ENCODE peak calls at places on chromosomes 6 and 20, in four cellular contexts. D is stomach, K is astrocyte, N is upper lobe of right lung. M is an unnamed sample.

GRCh38 chr20:44054849-44055248 is 132.1 kb downstream of the JPH2 start:
- DNase-seq in D (peak), K (no peak), N (no peak), M (no peak)

GRCh38 chr20:33945391-33946079 is 48.2 kb upstream of the RALY start:
- DNase-seq in D (no peak), K (peak), N (no peak), M (no peak)

GRCh38 chr6:98039443-98039842 is 756.4 kb upstream of the MMS22L start:
- DNase-seq in D (no peak), K (no peak), N (no peak), M (no peak)

GRCh38 chr20:47551841-47552240 is 50.2 kb downstream of the NCOA3 start:
- DNase-seq in D (no peak), K (no peak), N (no peak), M (no peak)

GRCh38 chr20:57834306-57834863 is 124.6 kb upstream of the PMEPA1 start:
- DNase-seq in D (no peak), K (no peak), N (no peak), M (no peak)

GRCh38 chr20:58309607-58310290 is at the start of gene RAB22A:
- DNase-seq in D (peak), K (peak), N (peak), M (peak)

GRCh38 chr6:166058064-166058739 is 109.4 kb downstream of the TBXT start:
- DNase-seq in D (no peak), K (peak), N (no peak), M (no peak)

GRCh38 chr6:89315199-89315598 is at the start of gene GABRR2:
- DNase-seq in D (no peak), K (no peak), N (no peak), M (no peak)

GRCh38 chr6:131782764-131783163 is 25.1 kb upstream of the ENPP1 start:
- DNase-seq in D (no peak), K (no peak), N (no peak), M (peak)

GRCh38 chr6:80343511-80343910 is 237.0 kb downstream of the BCKDHB start:
- DNase-seq in D (no peak), K (peak), N (no peak), M (no peak)

GRCh38 chr6:148747145-148747492 is 289 bp downstream of the UST start:
- DNase-seq in D (peak), K (peak), N (peak), M (peak)
- H3K27ac ChIP-seq in D (peak), K (peak), N (peak), M (peak)

DNA sequence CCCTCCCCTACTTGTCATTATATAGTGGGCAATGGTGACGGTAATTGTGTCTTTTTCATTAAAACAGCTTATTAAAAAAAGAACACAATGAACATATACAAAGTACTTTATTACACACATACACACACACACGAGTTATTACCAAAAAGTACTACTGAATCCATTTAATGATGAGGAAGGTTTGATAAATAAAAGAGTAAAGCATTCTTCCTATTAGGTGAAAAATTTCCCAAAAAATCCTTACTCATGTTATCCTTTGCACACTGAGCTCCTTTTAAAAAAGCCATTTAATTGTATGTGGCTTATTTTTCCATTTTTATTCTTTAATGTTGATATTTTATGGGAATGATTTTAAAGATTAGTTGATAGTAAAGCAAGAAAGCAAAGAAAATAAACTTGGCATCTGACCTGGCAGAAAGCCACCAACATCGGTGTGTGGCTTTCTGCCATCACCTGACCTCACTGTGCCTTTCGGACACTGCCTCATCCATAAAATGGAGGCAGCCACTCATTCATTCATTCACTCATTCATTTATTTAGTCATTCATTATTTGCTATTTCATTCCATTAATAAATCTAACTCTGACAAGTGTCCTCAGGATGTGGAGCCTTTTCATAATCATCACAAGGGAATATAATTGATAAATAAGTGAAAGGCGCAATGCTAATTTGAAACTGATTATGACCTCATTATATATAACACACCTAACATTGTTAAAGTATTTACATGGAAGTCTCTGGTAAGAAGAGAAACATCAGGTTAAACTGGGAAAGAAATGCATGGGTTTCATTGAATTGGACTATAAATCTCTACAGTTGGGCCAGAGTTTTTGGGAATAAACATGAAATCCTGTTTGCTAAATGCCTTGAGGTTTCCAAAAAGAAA is 727 bp upstream of the SGK1 start:
- DNase-seq in D (no peak), K (no peak), N (no peak), M (no peak)
- H3K4me3 ChIP-seq in D (no peak), K (peak), N (no peak), M (no peak)

DNA sequence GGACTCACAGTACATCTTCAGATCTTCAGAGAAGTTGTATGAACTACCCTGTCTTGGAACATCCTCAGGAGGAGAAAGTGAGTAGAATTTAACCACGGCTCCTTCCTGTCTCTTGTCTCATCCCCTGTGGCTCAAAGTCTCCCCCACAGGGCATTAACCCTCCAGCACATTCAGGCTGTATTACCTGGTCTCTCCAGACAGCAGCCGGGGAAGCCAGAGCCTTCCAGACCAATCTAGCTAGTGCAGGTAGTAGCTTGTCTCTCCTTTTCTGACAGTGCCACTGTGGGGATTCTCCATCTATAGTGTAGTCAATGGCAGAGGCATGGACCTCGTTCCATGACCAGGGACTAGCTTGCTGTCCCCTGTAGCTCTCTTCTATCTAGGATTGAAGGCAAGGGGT is 16.9 kb upstream of the ELMO2 start:
- DNase-seq in D (no peak), K (no peak), N (no peak), M (no peak)
- TF ChIP-seq CTCF in D (no peak), K (no peak), N (no peak), M (no peak)

DNA sequence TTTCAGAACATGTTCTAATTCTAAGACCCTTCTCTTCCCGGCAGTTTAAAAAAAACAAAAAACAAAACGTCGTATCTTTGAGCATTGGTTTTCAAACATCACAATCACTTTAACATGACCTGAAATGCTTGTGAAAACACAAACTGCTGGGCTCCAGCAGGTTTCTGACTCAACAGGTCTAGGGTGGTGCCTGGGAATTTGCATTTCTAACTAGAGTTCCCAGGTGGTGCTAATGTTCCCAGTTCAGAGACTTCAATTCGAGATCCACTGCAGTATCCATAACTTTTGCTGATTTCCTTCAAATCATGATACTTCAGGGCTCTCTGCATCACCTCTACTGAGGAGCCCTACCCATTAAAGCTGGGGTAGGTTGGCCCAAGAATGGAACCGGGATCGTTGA is 850 bp upstream of the SMPDL3A start:
- DNase-seq in D (no peak), K (no peak), N (no peak), M (no peak)
- H3K27ac ChIP-seq in D (peak), K (no peak), N (peak), M (peak)

DNA sequence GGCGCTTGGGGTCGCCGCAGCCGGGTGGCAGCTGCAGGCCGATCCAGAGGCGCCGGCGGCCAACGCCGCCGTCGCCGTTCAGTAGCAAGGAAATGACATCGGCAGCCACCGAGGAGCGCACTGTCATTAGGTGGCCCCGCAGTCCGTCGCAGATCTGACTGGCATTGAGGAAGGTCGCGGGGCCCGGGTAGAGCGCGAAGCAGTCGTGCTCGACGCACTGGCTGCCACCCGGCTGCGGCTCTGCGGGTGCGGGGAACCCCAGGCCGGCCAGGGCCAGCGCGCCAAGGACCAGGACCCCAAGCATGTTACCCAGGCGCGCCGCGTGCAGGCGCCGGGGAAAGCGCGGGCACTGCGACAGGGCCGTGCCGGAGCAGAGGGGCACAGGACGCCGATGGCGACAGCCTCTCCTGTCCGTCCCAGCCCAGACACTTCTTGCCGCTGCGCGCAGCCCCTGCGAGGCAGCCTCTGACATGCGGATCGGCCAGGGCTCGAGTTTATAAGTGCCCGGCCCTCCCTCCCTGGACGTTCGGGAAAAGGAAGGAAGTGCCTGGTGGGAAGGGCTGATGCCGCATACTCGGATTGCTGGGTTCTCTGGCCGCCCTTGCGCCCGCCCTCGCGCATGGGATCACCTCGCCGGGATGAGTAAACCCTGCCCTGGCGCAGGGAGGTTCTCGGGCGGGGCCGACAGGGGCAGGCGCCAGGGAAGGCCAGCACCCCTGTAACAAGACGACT is at the start of gene THBD:
- DNase-seq in D (peak), K (peak), N (peak), M (peak)
- H3K4me3 ChIP-seq in D (peak), K (peak), N (peak), M (peak)

GRCh38 chr6:107977283-107977682 is 19.3 kb upstream of the SEC63 start:
- DNase-seq in D (no peak), K (peak), N (no peak), M (no peak)
- TF ChIP-seq CTCF in D (no peak), K (peak), N (peak), M (no peak)

M was measured in colonic mucosa.